ENCODE peak calls at places on chromosome 2, in ten cellular contexts. K is frontal cortex; P is RWPE1; M is heart right ventricle; E is SW 1271; L is caudate nucleus; U is KBM-7; R is ELR; D is naive thymus-derived CD4-positive, alpha-beta T cell; W is T-helper 2 cell. Q is an unnamed sample.

GRCh38 chr2:141707486-141707885 is 423.3 kb downstream of the LRP1B start:
- DNase-seq in P (no peak), K (no peak), U (no peak), D (no peak), M (no peak), W (no peak), L (no peak), R (no peak), E (no peak), Q (no peak)

GRCh38 chr2:37323770-37324535 is 680 bp downstream of the PRKD3 start:
- DNase-seq in W (peak), K (no peak), E (peak), P (peak), D (peak), L (no peak), U (peak), M (peak), R (peak), Q (no peak)

GRCh38 chr2:15040429-15041084 is 408.0 kb downstream of the LRATD1 start:
- DNase-seq in U (no peak), R (no peak), M (no peak), L (no peak), K (no peak), D (no peak), E (no peak), W (no peak), P (no peak), Q (no peak)

GRCh38 chr2:215950009-215950408 is 63.3 kb downstream of the MREG start:
- DNase-seq in P (peak), R (peak), E (peak), K (no peak), M (no peak), W (peak), L (no peak), D (peak), U (peak), Q (no peak)

GRCh38 chr2:235232474-235233435 is 261.1 kb upstream of the AGAP1 start:
- DNase-seq in D (no peak), E (no peak), W (no peak), R (no peak), U (no peak), M (no peak), K (no peak), P (no peak), L (no peak), Q (no peak)

GRCh38 chr2:2775018-2775417 is 443.9 kb upstream of the MYT1L start:
- DNase-seq in P (peak), E (no peak), D (no peak), K (no peak), R (no peak), M (no peak), L (no peak), U (no peak), W (no peak), Q (no peak)

GRCh38 chr2:33673937-33674336 is 74.8 kb upstream of the FAM98A start:
- DNase-seq in W (no peak), P (peak), K (no peak), E (peak), M (no peak), D (no peak), U (peak), L (no peak), R (peak), Q (no peak)

GRCh38 chr2:218805627-218806026 is 23.7 kb downstream of the CYP27A1 start:
- DNase-seq in W (no peak), R (no peak), K (no peak), P (no peak), L (no peak), E (peak), M (no peak), D (no peak), U (peak), Q (no peak)

GRCh38 chr2:222656544-222657446 is 903 bp upstream of the FARSB start:
- DNase-seq in K (no peak), D (no peak), E (no peak), P (peak), U (peak), L (no peak), W (no peak), M (no peak), R (no peak), Q (no peak)

GRCh38 chr2:47310801-47311560 is 92.0 kb upstream of the MSH2 start:
- DNase-seq in P (no peak), L (peak), K (peak), R (no peak), W (no peak), M (peak), E (no peak), U (no peak), D (no peak), Q (no peak)

GRCh38 chr2:171893196-171893823 is 734 bp downstream of the SLC25A12 start:
- DNase-seq in L (no peak), R (no peak), D (no peak), K (no peak), U (no peak), P (peak), W (no peak), M (no peak), E (no peak), Q (no peak)

GRCh38 chr2:70994055-70994444 is 623 bp downstream of the TEX261 start:
- DNase-seq in D (no peak), E (no peak), R (peak), L (no peak), W (no peak), M (no peak), P (peak), U (peak), K (no peak), Q (no peak)

GRCh38 chr2:239036819-239037558 is 189.1 kb downstream of the TWIST2 start:
- DNase-seq in L (no peak), M (no peak), K (no peak), U (no peak), R (no peak), E (no peak), P (no peak), W (no peak), D (no peak), Q (no peak)

GRCh38 chr2:37324786-37325624 is at the start of gene PRKD3:
- DNase-seq in U (peak), R (peak), E (peak), M (peak), L (peak), W (peak), K (peak), P (peak), D (peak), Q (no peak)

GRCh38 chr2:120453635-120453998 is 107.7 kb downstream of the INHBB start:
- DNase-seq in K (no peak), R (peak), L (no peak), W (no peak), P (no peak), U (no peak), D (no peak), E (no peak), M (no peak), Q (peak)

GRCh38 chr2:238669046-238669445 is 178.8 kb upstream of the TWIST2 start:
- DNase-seq in E (no peak), P (no peak), D (no peak), W (no peak), R (no peak), M (no peak), L (no peak), U (no peak), K (no peak), Q (no peak)

GRCh38 chr2:121375621-121376159 is 90.7 kb upstream of the TFCP2L1 start:
- DNase-seq in W (no peak), U (no peak), E (no peak), R (no peak), L (no peak), D (no peak), P (no peak), K (no peak), M (no peak), Q (no peak)

GRCh38 chr2:151051584-151052220 is 210.0 kb downstream of the RBM43 start:
- DNase-seq in M (no peak), R (peak), U (peak), E (peak), K (no peak), P (peak), W (peak), L (no peak), D (peak), Q (no peak)

GRCh38 chr2:150134223-150134858 is 353.1 kb downstream of the RND3 start:
- DNase-seq in D (no peak), P (no peak), M (no peak), R (no peak), U (no peak), L (no peak), W (no peak), K (no peak), E (no peak), Q (no peak)

GRCh38 chr2:83055338-83056010 is 1403.6 kb downstream of the SUCLG1 start:
- DNase-seq in L (no peak), W (no peak), U (no peak), P (peak), K (no peak), E (peak), M (no peak), R (peak), D (no peak), Q (peak)

GRCh38 chr2:65098741-65099140 is 31.2 kb downstream of the RAB1A start:
- DNase-seq in W (no peak), K (no peak), L (no peak), P (no peak), M (no peak), R (peak), E (no peak), D (no peak), U (no peak), Q (no peak)

GRCh38 chr2:84782717-84783442 is 98.0 kb downstream of the TRABD2A start:
- DNase-seq in P (no peak), W (peak), R (peak), D (peak), E (no peak), K (no peak), M (no peak), U (no peak), L (no peak), Q (no peak)

GRCh38 chr2:172877826-172878225 is 142.2 kb downstream of the RAPGEF4 start:
- DNase-seq in W (no peak), K (no peak), D (no peak), U (no peak), M (no peak), P (no peak), E (no peak), L (no peak), R (peak), Q (no peak)

GRCh38 chr2:11419781-11420180 is 46.2 kb downstream of the E2F6 start:
- DNase-seq in W (no peak), K (no peak), R (peak), M (no peak), E (no peak), U (no peak), D (no peak), L (no peak), P (no peak), Q (no peak)

GRCh38 chr2:171315781-171316180 is 118.0 kb downstream of the METTL8 start:
- DNase-seq in W (no peak), E (no peak), U (no peak), L (no peak), K (no peak), M (no peak), R (no peak), P (no peak), D (no peak), Q (no peak)

Q was measured in HS-27A.